ENCODE peak calls at places on chromosomes 13 and 19, in eight cellular contexts. L, E, Y, J, P, U, T and X are unnamed samples. For H3K4me1, the result is how much of the 10 kb centered on the place peaks cover.

GRCh38 chr19:54042989-54043388 is 20.7 kb downstream of the VSTM1 start:
- DNase-seq in L (no peak), P (no peak), U (no peak), Y (no peak), E (no peak), T (no peak), J (peak), X (no peak)

GRCh38 chr19:16216744-16217670 is 19.3 kb downstream of the AP1M1 start:
- DNase-seq in Y (no peak), E (no peak), J (peak), U (peak), L (no peak), P (no peak), T (no peak), X (no peak)

GRCh38 chr13:25420161-25420560 is 48.4 kb downstream of the ATP8A2 start:
- DNase-seq in E (no peak), U (no peak), Y (no peak), J (no peak), P (no peak), L (no peak), T (peak), X (no peak)

GRCh38 chr13:24173775-24174174 is 13.3 kb downstream of the SPATA13 start:
- DNase-seq in P (no peak), E (no peak), J (no peak), L (no peak), Y (no peak), T (no peak), U (no peak), X (no peak)

GRCh38 chr19:56880592-56881190 is 40.2 kb upstream of the PEG3 start:
- DNase-seq in E (no peak), Y (no peak), P (no peak), U (no peak), J (no peak), T (no peak), L (no peak), X (no peak)

GRCh38 chr13:28494861-28495585 is at the start of gene FLT1:
- DNase-seq in L (peak), J (peak), E (peak), Y (no peak), U (no peak), T (peak), P (peak), X (peak)

GRCh38 chr19:41813911-41814310 is 17.5 kb downstream of the CEACAM3 start:
- DNase-seq in Y (no peak), E (no peak), T (no peak), U (no peak), J (peak), L (no peak), P (no peak), X (no peak)

GRCh38 chr19:29812080-29812880 is 489 bp downstream of the CCNE1 start:
- DNase-seq in L (no peak), P (no peak), Y (peak), U (no peak), E (no peak), T (peak), J (peak), X (peak)

GRCh38 chr19:38869160-38869835 is 8.8 kb downstream of the RINL start:
- DNase-seq in Y (no peak), E (no peak), L (no peak), T (peak), U (no peak), P (no peak), J (no peak), X (no peak)

GRCh38 chr19:50791594-50792245 is 1.5 kb downstream of the ACP4 start:
- DNase-seq in U (no peak), L (no peak), Y (no peak), P (no peak), J (no peak), E (no peak), T (no peak), X (no peak)

GRCh38 chr19:55156202-55157063 is 1.1 kb downstream of the TNNI3 start:
- DNase-seq in J (no peak), U (no peak), E (peak), L (no peak), Y (peak), P (peak), T (peak), X (peak)

GRCh38 chr19:19409235-19410030 is 4.0 kb downstream of the GATAD2A start:
- DNase-seq in P (no peak), L (no peak), Y (no peak), J (no peak), U (no peak), E (no peak), T (peak), X (no peak)

GRCh38 chr13:52695856-52696255 is 43.2 kb downstream of the SUGT1 start:
- DNase-seq in J (no peak), Y (no peak), E (no peak), P (no peak), L (no peak), U (no peak), T (no peak), X (no peak)

GRCh38 chr19:14030997-14031718 is 404 bp upstream of the IL27RA start:
- DNase-seq in E (no peak), L (no peak), J (no peak), U (no peak), T (peak), Y (no peak), P (no peak), X (no peak)

GRCh38 chr19:45138303-45138751 is 22.5 kb downstream of the NKPD1 start:
- DNase-seq in T (no peak), U (no peak), P (no peak), J (no peak), L (no peak), Y (no peak), E (no peak), X (no peak)

GRCh38 chr19:42132030-42132628 is at the start of gene POU2F2:
- DNase-seq in J (peak), T (peak), U (peak), E (peak), L (no peak), Y (peak), P (peak), X (no peak)

GRCh38 chr13:26184791-26185250 is 37.3 kb downstream of the RNF6 start:
- DNase-seq in T (peak), J (no peak), E (peak), Y (peak), U (peak), L (peak), P (peak), X (peak)

GRCh38 chr13:99977912-99978780 is 3.4 kb upstream of the ZIC2 start:
- DNase-seq in E (peak), J (peak), T (peak), P (no peak), L (no peak), Y (no peak), U (no peak), X (no peak)

GRCh38 chr13:35891973-35892441 is 239.2 kb downstream of the DCLK1 start:
- DNase-seq in U (no peak), E (no peak), P (no peak), Y (no peak), J (no peak), L (no peak), T (no peak), X (no peak)

GRCh38 chr19:18493440-18494266 is 28.2 kb downstream of the ELL start:
- DNase-seq in T (no peak), L (no peak), U (no peak), J (no peak), P (no peak), E (no peak), Y (no peak), X (no peak)

GRCh38 chr19:34480971-34481821 is at the start of gene WTIP:
- DNase-seq in J (peak), T (peak), E (no peak), L (peak), U (peak), P (peak), Y (peak), X (peak)

GRCh38 chr19:16022251-16022650 is 54.0 kb upstream of the TPM4 start:
- DNase-seq in L (no peak), E (no peak), U (no peak), J (peak), Y (no peak), T (no peak), P (no peak), X (no peak)

GRCh38 chr19:35404879-35405622 is 34.2 kb downstream of the GPR42 start:
- DNase-seq in J (no peak), T (peak), Y (no peak), U (no peak), P (no peak), L (no peak), E (no peak), X (peak)

GRCh38 chr13:114080739-114081561 is 51.5 kb downstream of the RASA3 start:
- DNase-seq in J (peak), U (no peak), Y (peak), E (no peak), L (peak), P (no peak), T (no peak), X (no peak)

GRCh38 chr19:1761528-1762242 is 8.4 kb downstream of the ONECUT3 start:
- DNase-seq in E (no peak), P (no peak), Y (no peak), U (no peak), T (no peak), J (no peak), L (no peak), X (no peak)

GRCh38 chr19:48798937-48799336 is 11.9 kb downstream of the BCAT2 start:
- DNase-seq in U (no peak), T (peak), Y (no peak), P (no peak), E (peak), J (no peak), L (no peak), X (no peak)
- H3K27ac ChIP-seq in U (no peak), T (peak), Y (no peak), P (no peak), E (peak), J (no peak), L (no peak), X (no peak)

GRCh38 chr19:33292595-33293254 is 9.6 kb downstream of the CEBPA start:
- DNase-seq in Y (peak), U (no peak), E (no peak), T (no peak), L (no peak), J (peak), P (no peak), X (peak)

GRCh38 chr19:33290082-33290815 is 12.1 kb downstream of the CEBPA start:
- DNase-seq in L (no peak), U (no peak), J (peak), E (no peak), Y (no peak), T (no peak), P (no peak), X (no peak)

GRCh38 chr19:33290956-33291622 is 11.2 kb downstream of the CEBPA start:
- DNase-seq in J (peak), E (no peak), L (no peak), P (no peak), U (no peak), T (no peak), Y (peak), X (no peak)

GRCh38 chr19:33293255-33294057 is 8.9 kb downstream of the CEBPA start:
- DNase-seq in Y (no peak), U (no peak), J (peak), L (peak), P (no peak), T (no peak), E (no peak), X (peak)

GRCh38 chr19:33291623-33292534 is 10.5 kb downstream of the CEBPA start:
- DNase-seq in J (peak), Y (peak), E (no peak), L (no peak), U (no peak), T (no peak), P (no peak), X (no peak)
- H3K4me1 ChIP-seq in J (under half), Y (under half), E (under half), L (under half), U (under half), T (under half), P (under half), X (under half)

GRCh38 chr13:102945324-102945815 is 99.5 kb downstream of the ERCC5 start:
- DNase-seq in L (no peak), J (no peak), P (no peak), U (no peak), T (no peak), Y (no peak), E (no peak), X (no peak)

GRCh38 chr13:102944821-102945220 is 99.0 kb downstream of the ERCC5 start:
- DNase-seq in J (no peak), Y (no peak), P (no peak), U (no peak), T (no peak), E (no peak), L (no peak), X (no peak)

GRCh38 chr13:102951808-102952207 is 106.0 kb downstream of the ERCC5 start:
- DNase-seq in U (no peak), Y (no peak), E (no peak), P (no peak), T (no peak), L (no peak), J (no peak), X (no peak)

GRCh38 chr13:102948006-102948405 is 102.2 kb downstream of the ERCC5 start:
- DNase-seq in E (no peak), U (no peak), T (no peak), L (no peak), Y (no peak), J (no peak), P (peak), X (no peak)
- H3K27ac ChIP-seq in E (no peak), U (no peak), T (no peak), L (no peak), Y (no peak), J (no peak), P (no peak), X (no peak)

DNA sequence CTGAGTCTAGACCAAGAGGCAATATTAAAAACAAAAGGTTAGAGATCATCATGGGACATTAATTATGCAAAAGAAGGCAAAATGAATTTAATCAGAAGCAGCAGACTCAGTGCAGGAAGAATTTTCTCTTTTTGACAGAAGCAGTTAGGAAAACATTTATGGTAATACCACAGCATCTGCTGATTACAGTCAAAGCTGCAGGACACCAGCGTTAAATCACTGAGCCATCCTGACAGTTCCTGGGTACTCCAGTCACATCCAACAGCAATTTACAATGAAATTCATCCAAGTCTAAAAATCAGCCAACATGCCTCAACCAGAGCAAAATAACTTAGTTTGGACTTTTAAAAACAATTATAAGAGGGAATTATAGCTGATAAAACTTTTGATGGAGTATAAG is 476.7 kb downstream of the DIAPH3 start:
- DNase-seq in T (no peak), P (no peak), E (no peak), U (no peak), Y (no peak), J (no peak), L (no peak), X (no peak)
- H3K4me1 ChIP-seq in T (half or more), P (under half), E (under half), U (under half), Y (under half), J (under half), L (under half), X (under half)

GRCh38 chr13:75417006-75417384 is 65.0 kb downstream of the TBC1D4 start:
- DNase-seq in Y (no peak), E (no peak), T (no peak), L (no peak), J (no peak), P (no peak), U (no peak), X (no peak)
- H3K27ac ChIP-seq in Y (no peak), E (no peak), T (no peak), L (no peak), J (no peak), P (peak), U (no peak), X (no peak)

GRCh38 chr13:98372886-98373285 is 195.8 kb upstream of the RNF113B start:
- DNase-seq in U (no peak), E (no peak), P (no peak), T (peak), Y (no peak), L (no peak), J (no peak), X (peak)
- H3K4me1 ChIP-seq in U (under half), E (under half), P (under half), T (under half), Y (under half), L (under half), J (under half), X (under half)

GRCh38 chr13:110259651-110260050 is 47.3 kb downstream of the COL4A1 start:
- DNase-seq in J (no peak), L (no peak), E (no peak), U (no peak), Y (no peak), T (no peak), P (no peak), X (peak)
- H3K27ac ChIP-seq in J (peak), L (peak), E (no peak), U (peak), Y (no peak), T (no peak), P (peak), X (no peak)

GRCh38 chr13:33261426-33262068 is 24.0 kb downstream of the STARD13 start:
- DNase-seq in J (no peak), Y (no peak), U (no peak), L (peak), T (no peak), E (no peak), P (no peak), X (no peak)

GRCh38 chr13:33257786-33258185 is 27.8 kb downstream of the STARD13 start:
- DNase-seq in Y (no peak), P (no peak), E (no peak), L (no peak), T (no peak), U (no peak), J (no peak), X (no peak)

GRCh38 chr13:33258437-33259193 is 26.9 kb downstream of the STARD13 start:
- DNase-seq in J (no peak), E (no peak), Y (no peak), P (no peak), L (peak), U (no peak), T (no peak), X (peak)

GRCh38 chr13:33260168-33261098 is 25.1 kb downstream of the STARD13 start:
- DNase-seq in U (no peak), J (no peak), Y (no peak), L (no peak), E (no peak), P (no peak), T (no peak), X (peak)

DNA sequence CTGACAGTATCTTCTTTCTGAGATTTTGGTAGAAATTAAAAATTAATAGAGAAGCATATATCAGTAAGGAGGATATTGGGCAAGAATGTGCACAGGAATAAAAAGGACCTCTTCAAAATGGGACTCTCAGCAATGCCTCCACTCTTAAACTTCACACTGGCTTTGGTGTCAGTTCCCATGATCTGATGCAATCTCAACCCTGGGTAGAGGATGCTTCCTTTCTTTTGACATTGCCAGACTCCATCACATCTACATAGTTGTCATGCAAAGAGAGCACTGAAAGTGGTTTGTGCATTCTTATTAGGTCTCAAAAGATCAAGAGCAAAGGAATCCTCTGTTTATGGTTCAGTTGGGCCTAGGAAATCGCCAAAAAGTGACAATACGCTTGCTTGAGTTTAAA is 26.3 kb downstream of the STARD13 start:
- DNase-seq in P (no peak), Y (no peak), E (no peak), L (no peak), T (peak), U (no peak), J (no peak), X (no peak)
- H3K4me1 ChIP-seq in P (half or more), Y (under half), E (under half), L (under half), T (under half), U (under half), J (under half), X (under half)

DNA sequence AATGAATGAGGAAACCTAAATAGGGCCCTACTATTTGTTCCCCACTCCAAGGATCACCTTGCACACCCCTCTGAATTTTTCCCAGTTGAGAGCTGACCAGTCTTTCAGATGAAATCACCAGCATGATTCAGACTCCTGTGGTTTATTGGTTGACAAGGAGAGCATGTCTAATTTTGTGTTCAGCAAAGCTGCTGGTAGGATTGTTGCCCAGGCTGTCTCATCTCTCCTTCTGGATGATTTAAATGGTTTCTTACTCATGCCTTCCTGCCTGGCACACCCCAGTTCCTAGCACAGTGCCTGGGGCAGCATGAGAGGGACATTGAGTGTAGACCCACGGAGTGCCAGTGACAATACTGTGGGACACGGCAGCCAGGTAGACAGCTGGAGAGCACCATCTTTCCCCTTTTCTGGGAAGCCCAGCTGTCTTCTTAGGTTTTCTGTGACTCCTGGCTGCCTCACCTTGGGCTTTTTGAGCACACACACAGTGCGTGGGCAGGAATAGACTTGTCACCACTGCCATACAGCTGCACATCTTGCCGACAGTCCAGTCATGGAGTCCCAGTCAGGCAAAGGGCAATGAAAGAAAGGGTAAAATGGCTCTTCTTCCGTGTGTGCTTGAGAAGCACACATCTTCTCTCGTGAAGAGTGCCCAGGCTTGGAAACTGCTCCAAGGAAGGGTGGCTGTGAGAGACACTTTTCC is 12.3 kb downstream of the FGF9 start:
- DNase-seq in E (no peak), L (no peak), J (no peak), Y (no peak), P (no peak), U (no peak), T (no peak), X (no peak)
- H3K27ac ChIP-seq in E (no peak), L (no peak), J (no peak), Y (no peak), P (peak), U (no peak), T (no peak), X (no peak)